ENCODE peak calls at places on chromosome 20, in six cellular contexts. Q, U, X, F, J and W are unnamed samples.

GRCh38 chr20:60009826-60010616 is 51.8 kb downstream of the CDH26 start:
- DNase-seq in U (no peak), X (peak; percentile 76), F (no peak), Q (peak; percentile 11), J (no peak), W (no peak)

GRCh38 chr20:3318226-3318884 is 79.4 kb upstream of the SLC4A11 start:
- DNase-seq in F (no peak), U (no peak), X (no peak), J (no peak), Q (no peak), W (peak; percentile 33)

GRCh38 chr20:60586417-60587105 is 628.3 kb downstream of the CDH26 start:
- DNase-seq in F (no peak), X (peak; percentile 54), U (no peak), Q (no peak), J (no peak), W (no peak)

GRCh38 chr20:40322941-40323340 is 366.1 kb downstream of the MAFB start:
- DNase-seq in U (no peak), Q (no peak), F (no peak), X (no peak), J (no peak), W (no peak)

GRCh38 chr20:38878798-38879197 is 47.4 kb upstream of the FAM83D start:
- DNase-seq in Q (peak; percentile 61), U (no peak), F (peak; percentile 31), X (no peak), J (no peak), W (peak; percentile 28)

GRCh38 chr20:1331801-1332453 is 3.0 kb upstream of the SDCBP2 start:
- DNase-seq in F (no peak), J (no peak), U (no peak), Q (no peak), X (no peak), W (no peak)

GRCh38 chr20:44284032-44284431 is 27.0 kb downstream of the FITM2 start:
- DNase-seq in J (no peak), Q (no peak), X (no peak), F (no peak), U (no peak), W (no peak)

GRCh38 chr20:54668271-54669053 is 193.1 kb downstream of the DOK5 start:
- DNase-seq in Q (peak; percentile 53), J (no peak), X (peak; percentile 7), U (no peak), F (peak; percentile 34), W (peak; percentile 11)

GRCh38 chr20:38434310-38434741 is 802 bp downstream of the SNHG17 start:
- DNase-seq in Q (peak; percentile 63), J (no peak), U (no peak), F (peak; percentile 24), X (peak; percentile 14), W (peak; percentile 50)

GRCh38 chr20:33659341-33660034 is 2.6 kb upstream of the C20orf144 start:
- DNase-seq in F (no peak), J (no peak), Q (no peak), U (no peak), X (no peak), W (no peak)

GRCh38 chr20:41664584-41664983 is 46.4 kb upstream of the CHD6 start:
- DNase-seq in Q (peak; percentile 23), X (no peak), U (no peak), J (no peak), F (peak; percentile 32), W (peak; percentile 13)

GRCh38 chr20:13800728-13801134 is 15.9 kb downstream of the NDUFAF5 start:
- DNase-seq in F (peak; percentile 99), X (no peak), U (no peak), J (peak; percentile 62), Q (peak; percentile 76), W (peak; percentile 92)

GRCh38 chr20:43448748-43449535 is 8.8 kb upstream of the SRSF6 start:
- DNase-seq in F (peak; percentile 43), X (peak; percentile 43), U (no peak), J (no peak), Q (peak; percentile 60), W (peak; percentile 42)

GRCh38 chr20:41365785-41366545 is 653 bp downstream of the EMILIN3 start:
- DNase-seq in J (no peak), U (no peak), Q (peak; percentile 38), X (no peak), F (no peak), W (no peak)

GRCh38 chr20:63942250-63943006 is 13.8 kb downstream of the UCKL1 start:
- DNase-seq in F (no peak), X (peak; percentile 42), U (no peak), J (no peak), Q (peak; percentile 58), W (peak; percentile 45)

GRCh38 chr20:47358052-47358671 is 1.7 kb upstream of the ZMYND8 start:
- DNase-seq in F (no peak), J (no peak), X (no peak), U (no peak), Q (no peak), W (no peak)
- H3K4me3 ChIP-seq in F (no peak overlapping the region), J (no peak overlapping the region), X (peak overlapping the region; percentile 27), U (peak overlapping the region; percentile 40), Q (peak overlapping the region; percentile 33), W (peak overlapping the region; percentile 3)

DNA sequence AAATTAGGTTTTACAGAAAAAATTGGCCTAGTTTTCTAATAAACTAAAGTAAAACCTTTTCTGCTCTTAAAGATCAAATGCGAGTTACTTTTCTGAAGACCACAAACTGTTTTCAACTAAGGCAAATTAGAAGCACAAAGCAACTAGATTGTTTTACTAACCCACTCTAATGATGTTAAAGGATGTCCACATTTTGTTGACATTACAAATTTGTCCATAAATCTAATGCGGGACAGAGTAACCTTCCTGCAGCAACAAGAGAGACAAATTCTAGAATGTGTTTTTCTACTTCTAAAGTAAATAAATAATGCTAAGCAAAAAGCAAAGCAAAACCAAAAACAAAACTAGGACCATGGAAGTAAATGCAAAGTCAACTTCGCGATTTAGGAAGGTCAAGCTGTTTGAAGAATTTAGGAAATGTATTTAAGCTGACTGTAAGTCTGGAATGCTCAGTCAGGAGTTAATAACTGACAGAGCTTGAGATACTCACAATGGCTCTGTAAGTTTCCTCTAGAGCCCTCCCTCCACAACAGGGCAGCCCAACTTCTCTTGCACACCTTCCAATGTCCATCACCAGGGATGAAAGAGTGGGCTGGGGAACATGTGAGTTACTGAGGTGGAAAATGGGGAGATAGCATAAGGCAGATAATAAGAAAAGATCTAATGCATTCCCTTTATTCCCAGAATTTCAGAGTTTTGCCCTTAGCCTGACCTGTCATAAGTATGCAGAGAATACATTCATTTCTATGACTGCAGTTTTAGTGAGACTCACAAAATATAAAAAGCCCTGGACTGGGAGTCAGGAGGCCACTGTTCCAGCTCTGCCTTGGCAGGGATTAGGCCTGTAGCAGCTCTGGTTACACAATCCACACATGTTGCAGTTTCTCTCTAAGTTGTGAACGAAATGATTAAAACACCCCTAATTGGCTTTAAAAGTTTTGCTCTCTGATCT is 158.8 kb downstream of the FOXA2 start:
- DNase-seq in J (no peak), X (no peak), Q (no peak), U (no peak), F (peak; percentile 59), W (no peak)
- H3K4me3 ChIP-seq in J (no peak overlapping the region), X (no peak overlapping the region), Q (no peak overlapping the region), U (no peak overlapping the region), F (no peak overlapping the region), W (no peak overlapping the region)

GRCh38 chr20:48920527-48921167 is 864 bp upstream of the ARFGEF2 start:
- DNase-seq in U (no peak), X (no peak), Q (no peak), J (no peak), F (no peak), W (no peak)
- H3K4me3 ChIP-seq in U (peak overlapping the region; percentile 99), X (peak overlapping the region; percentile 70), Q (peak overlapping the region; percentile 92), J (peak overlapping the region; percentile 82), F (peak overlapping the region; percentile 97), W (peak overlapping the region; percentile 91)

DNA sequence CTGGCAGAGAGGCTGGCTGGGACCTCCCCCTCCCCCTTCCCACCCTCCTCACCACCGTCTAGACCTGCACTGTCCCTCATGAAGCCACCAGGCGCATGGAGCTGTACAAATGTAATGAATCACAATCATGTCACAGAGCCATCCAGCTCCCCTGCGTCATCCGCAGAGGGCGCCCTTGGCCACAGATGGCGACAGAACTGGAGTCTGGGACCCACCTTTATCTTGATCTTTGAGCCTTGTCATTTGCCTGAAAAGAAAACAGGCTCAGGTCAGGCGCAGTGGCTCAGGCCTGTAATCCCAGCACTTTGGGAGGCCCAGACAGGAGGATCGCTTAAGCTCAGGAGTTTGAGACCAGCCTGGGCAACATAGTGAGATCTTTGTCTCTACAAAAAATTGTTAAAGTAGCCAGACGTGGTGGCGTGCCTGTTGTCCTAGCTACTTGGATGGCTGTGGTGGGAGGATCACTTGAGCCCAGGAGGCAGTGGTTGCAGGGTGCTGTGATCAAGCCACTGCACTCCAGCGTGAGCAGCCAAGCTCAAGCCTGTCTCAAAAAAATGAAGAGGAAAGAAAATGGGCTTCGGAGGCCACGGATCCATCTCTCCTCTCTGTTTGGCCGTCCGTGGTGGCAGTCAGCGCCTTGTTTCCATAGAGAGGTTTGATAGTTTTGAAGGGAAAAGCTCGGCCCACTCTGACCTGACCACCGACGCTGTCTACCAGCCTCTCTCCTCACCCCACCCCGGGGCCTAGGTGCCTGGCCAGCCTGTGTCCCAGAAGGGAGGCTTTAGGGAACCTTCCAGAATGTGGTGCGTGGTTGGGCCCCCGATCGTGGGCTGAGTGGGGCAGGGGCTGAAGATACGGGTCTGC is 6.2 kb downstream of the COL9A3 start:
- DNase-seq in Q (peak; percentile 34), X (peak; percentile 92), U (no peak), J (no peak), F (no peak), W (peak; percentile 34)
- H3K4me3 ChIP-seq in Q (no peak overlapping the region), X (no peak overlapping the region), U (no peak overlapping the region), J (no peak overlapping the region), F (no peak overlapping the region), W (no peak overlapping the region)

DNA sequence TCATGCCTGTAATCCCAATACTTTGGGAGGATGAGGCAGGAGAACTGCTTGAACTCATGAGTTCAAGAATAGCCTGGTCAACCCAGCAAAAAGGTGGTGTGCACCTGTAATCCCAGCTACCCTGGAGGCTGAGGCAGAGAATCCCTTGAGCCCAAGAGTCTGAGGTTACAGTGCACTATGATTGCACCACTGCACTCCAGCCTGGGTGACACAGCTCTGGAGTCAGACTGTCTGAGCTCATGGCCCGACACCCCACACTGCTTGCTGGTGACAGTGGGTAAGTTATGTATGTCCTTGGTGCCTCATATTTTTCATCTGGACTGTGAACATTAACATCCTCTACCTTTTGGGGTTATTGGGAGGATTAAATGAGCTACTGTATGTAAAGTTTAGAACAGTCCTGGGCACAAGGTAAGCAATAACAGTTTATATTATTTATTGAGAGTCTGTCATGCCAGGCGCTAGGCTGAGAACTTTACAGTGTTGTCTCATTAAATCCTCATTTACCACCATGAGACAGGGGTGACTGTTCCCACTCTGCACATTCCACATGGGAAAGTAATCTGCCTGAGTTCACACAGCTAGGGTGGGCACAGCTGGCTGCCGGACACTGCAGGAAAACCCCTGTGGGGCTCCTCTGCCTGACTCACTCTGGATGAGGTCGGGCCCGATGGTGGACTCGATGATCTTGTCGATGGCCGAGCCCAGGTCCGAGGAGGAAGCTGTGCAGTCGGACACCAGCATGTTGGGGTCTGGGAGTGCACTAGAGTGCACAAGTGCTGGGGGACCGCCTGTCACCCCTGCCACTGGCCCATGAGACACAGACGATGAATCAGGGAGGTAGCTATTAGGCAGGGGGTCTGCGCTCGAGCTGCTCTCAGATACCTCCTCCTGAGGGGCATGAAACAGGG is 2.9 kb downstream of the ZNF335 start:
- DNase-seq in Q (peak; percentile 87), U (no peak), J (no peak), X (no peak), F (no peak), W (peak; percentile 15)
- H3K4me3 ChIP-seq in Q (peak overlapping the region; percentile 91), U (no peak overlapping the region), J (no peak overlapping the region), X (no peak overlapping the region), F (peak overlapping the region; percentile 99), W (no peak overlapping the region)